ENCODE peak calls at places on chromosomes 11 and 22, in ten cellular contexts. H is prostate gland, B is H54, L is IMR-90, N is endothelial cell of umbilical vein, F is A549, G is thyroid gland, A is breast epithelium, Z is body of pancreas, I is vagina. J is an unnamed sample.

GRCh38 chr11:117281159-117281558 is 10.0 kb upstream of the BACE1-AS start:
- DNase-seq in H (no peak), B (peak), L (peak), N (peak), F (no peak), G (no peak), A (no peak), Z (no peak), I (no peak), J (no peak)

GRCh38 chr11:86183694-86184093 is 60.9 kb upstream of the EED start:
- DNase-seq in H (no peak), B (no peak), L (peak), N (no peak), F (no peak), G (no peak), A (no peak), Z (no peak), I (no peak), J (peak)

GRCh38 chr11:84563356-84563755 is 1063.8 kb downstream of the DLG2 start:
- DNase-seq in H (no peak), B (no peak), L (no peak), N (no peak), F (no peak), G (no peak), A (no peak), Z (no peak), I (no peak), J (no peak)

GRCh38 chr11:3043315-3043871 is 13.8 kb downstream of the CARS1 start:
- DNase-seq in H (no peak), B (no peak), L (no peak), N (no peak), F (no peak), G (peak), A (peak), Z (peak), I (no peak), J (no peak)

GRCh38 chr11:28704801-28705200 is 596.6 kb downstream of the METTL15 start:
- DNase-seq in H (no peak), B (no peak), L (no peak), N (peak), F (no peak), G (no peak), A (no peak), Z (no peak), I (no peak), J (no peak)

GRCh38 chr11:8699903-8700302 is 17.3 kb downstream of the RPL27A start:
- DNase-seq in H (no peak), B (peak), L (peak), N (peak), F (no peak), G (no peak), A (no peak), Z (peak), I (no peak), J (peak)

GRCh38 chr22:27400811-27401210 is 400.7 kb downstream of the MN1 start:
- DNase-seq in H (no peak), B (no peak), L (no peak), N (no peak), F (no peak), G (no peak), A (no peak), Z (no peak), I (no peak), J (no peak)

GRCh38 chr11:129374993-129375721 is 491 bp upstream of the BARX2 start:
- DNase-seq in H (peak), B (no peak), L (no peak), N (peak), F (peak), G (peak), A (peak), Z (peak), I (no peak), J (no peak)

GRCh38 chr11:92627615-92628201 is 341.7 kb upstream of the MTNR1B start:
- DNase-seq in H (no peak), B (no peak), L (peak), N (no peak), F (no peak), G (no peak), A (no peak), Z (no peak), I (no peak), J (peak)

GRCh38 chr22:25076281-25076680 is 123.4 kb upstream of the CRYBB3 start:
- DNase-seq in H (no peak), B (no peak), L (no peak), N (no peak), F (no peak), G (no peak), A (no peak), Z (no peak), I (no peak), J (no peak)

GRCh38 chr22:25077056-25077455 is 122.6 kb upstream of the CRYBB3 start:
- DNase-seq in H (no peak), B (no peak), L (no peak), N (no peak), F (no peak), G (no peak), A (no peak), Z (no peak), I (no peak), J (no peak)

GRCh38 chr22:25077964-25078363 is 121.7 kb upstream of the CRYBB3 start:
- DNase-seq in H (no peak), B (no peak), L (no peak), N (no peak), F (no peak), G (no peak), A (no peak), Z (no peak), I (no peak), J (no peak)

GRCh38 chr22:25080855-25081254 is 118.8 kb upstream of the CRYBB3 start:
- DNase-seq in H (no peak), B (no peak), L (no peak), N (no peak), F (no peak), G (no peak), A (no peak), Z (no peak), I (no peak), J (no peak)

DNA sequence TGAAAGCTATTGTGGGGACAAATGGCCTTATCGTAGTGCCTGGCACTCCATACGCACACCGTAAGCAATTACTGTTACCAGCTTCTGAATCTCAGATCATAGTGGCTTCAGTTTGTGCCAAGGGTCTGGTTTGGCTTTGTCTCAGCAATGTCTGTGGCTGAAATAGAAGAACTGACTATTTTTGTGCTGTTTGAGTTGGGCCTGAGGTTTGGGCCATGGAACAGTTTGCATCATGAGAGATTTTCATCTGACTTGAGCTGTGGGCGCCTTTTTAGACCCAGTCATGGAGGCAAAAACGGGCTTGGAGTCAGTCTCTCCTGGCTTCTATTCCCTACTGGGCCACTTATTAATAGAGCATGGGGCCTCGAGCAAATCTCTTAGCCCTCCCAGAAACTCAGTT is 121.1 kb upstream of the CRYBB3 start:
- DNase-seq in H (no peak), B (no peak), L (no peak), N (no peak), F (no peak), G (no peak), A (no peak), Z (no peak), I (no peak), J (no peak)
- TF ChIP-seq POLR2A in H (no peak), B (no peak), L (no peak), N (no peak), F (no peak), G (no peak), A (no peak), Z (no peak), I (no peak), J (no peak)

GRCh38 chr11:114400222-114400973 is at the start of the genes C11orf71 and RBM7:
- DNase-seq in H (peak), B (peak), L (peak), N (peak), F (peak), G (peak), A (peak), Z (peak), I (no peak), J (peak)
- TF ChIP-seq POLR2A in H (peak), B (peak), L (peak), N (peak), F (peak), G (peak), A (peak), Z (peak), I (peak), J (peak)

GRCh38 chr11:1763796-1764661 is at the start of gene CTSD:
- DNase-seq in H (peak), B (peak), L (peak), N (peak), F (peak), G (peak), A (peak), Z (peak), I (no peak), J (peak)
- TF ChIP-seq POLR2A in H (peak), B (peak), L (no peak), N (peak), F (peak), G (peak), A (no peak), Z (peak), I (no peak), J (peak)

GRCh38 chr11:66510271-66510989 is at the start of gene BBS1:
- DNase-seq in H (peak), B (peak), L (peak), N (peak), F (peak), G (peak), A (peak), Z (peak), I (no peak), J (peak)
- TF ChIP-seq POLR2A in H (peak), B (peak), L (no peak), N (peak), F (peak), G (peak), A (no peak), Z (no peak), I (no peak), J (peak)

GRCh38 chr11:62556102-62556871 is 9.7 kb upstream of the AHNAK start:
- DNase-seq in H (peak), B (peak), L (peak), N (peak), F (peak), G (peak), A (peak), Z (peak), I (no peak), J (peak)
- TF ChIP-seq POLR2A in H (peak), B (no peak), L (no peak), N (peak), F (no peak), G (peak), A (no peak), Z (no peak), I (no peak), J (peak)

GRCh38 chr22:38843716-38844660 is at the start of gene NPTXR:
- DNase-seq in H (peak), B (peak), L (peak), N (peak), F (peak), G (peak), A (no peak), Z (peak), I (no peak), J (peak)
- TF ChIP-seq POLR2A in H (no peak), B (peak), L (no peak), N (no peak), F (peak), G (peak), A (no peak), Z (peak), I (no peak), J (no peak)

GRCh38 chr11:19421134-19421533 is 180.4 kb upstream of the E2F8 start:
- DNase-seq in H (no peak), B (no peak), L (no peak), N (no peak), F (no peak), G (no peak), A (no peak), Z (no peak), I (no peak), J (no peak)
- TF ChIP-seq POLR2A in H (no peak), B (no peak), L (no peak), N (no peak), F (no peak), G (no peak), A (no peak), Z (no peak), I (no peak), J (no peak)

DNA sequence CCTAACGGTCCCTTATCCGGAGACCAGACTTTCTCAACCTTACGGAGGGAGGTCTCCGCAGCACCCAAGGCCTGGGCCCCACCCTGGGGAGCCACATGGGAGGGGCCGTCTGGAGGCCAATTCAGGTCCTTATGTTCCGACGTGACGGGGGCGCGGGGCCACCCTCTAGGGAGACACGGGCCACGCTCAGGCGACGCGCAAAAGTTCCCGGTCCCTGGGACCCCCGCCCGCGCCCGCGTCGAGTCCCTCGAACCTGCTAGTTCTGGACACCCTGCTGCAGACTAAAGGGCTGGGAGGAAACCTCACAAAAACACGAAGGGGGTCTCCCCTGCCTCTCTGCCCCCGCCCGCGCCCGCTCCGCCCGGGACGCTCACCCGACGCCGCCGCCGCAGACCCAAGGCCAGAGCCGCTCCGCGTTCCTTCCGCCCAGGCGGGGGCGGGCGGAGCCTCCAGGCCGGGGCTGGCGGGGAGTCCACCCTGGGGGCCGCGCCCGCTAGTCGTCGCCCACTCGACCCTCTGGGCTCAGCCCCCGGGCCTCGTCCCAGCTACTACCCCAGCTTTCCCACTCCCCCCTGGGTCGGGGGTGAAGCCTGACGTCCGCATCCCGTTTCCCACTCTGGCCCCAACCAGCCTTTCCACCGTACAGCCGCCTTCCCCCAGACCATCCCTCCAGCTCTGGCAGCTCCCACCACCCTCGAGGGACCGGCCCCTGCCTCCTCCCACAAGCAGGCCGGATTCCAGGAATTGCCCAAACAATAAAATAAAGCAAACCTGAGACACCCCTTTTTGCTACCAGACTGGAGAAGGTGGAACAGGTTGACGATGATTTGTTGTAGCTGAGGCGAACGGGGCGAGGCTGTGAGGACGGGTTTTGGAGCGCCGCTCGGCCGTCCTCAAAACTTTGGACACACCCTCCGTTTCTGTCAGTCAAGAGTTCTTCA is 2.7 kb downstream of the RNH1 start:
- DNase-seq in H (peak), B (no peak), L (no peak), N (peak), F (no peak), G (peak), A (no peak), Z (no peak), I (no peak), J (peak)
- TF ChIP-seq POLR2A in H (no peak), B (no peak), L (no peak), N (peak), F (no peak), G (no peak), A (no peak), Z (no peak), I (no peak), J (peak)

GRCh38 chr11:66541892-66542291 is 4.0 kb downstream of the ZDHHC24 start:
- DNase-seq in H (no peak), B (no peak), L (no peak), N (no peak), F (no peak), G (no peak), A (no peak), Z (no peak), I (no peak), J (no peak)
- TF ChIP-seq POLR2A in H (no peak), B (no peak), L (no peak), N (no peak), F (no peak), G (no peak), A (no peak), Z (no peak), I (no peak), J (no peak)

J was measured in NB4.